ENCODE peak calls at places on chromosomes 11 and 22, in seven cellular contexts. H is nucleus accumbens, W is endothelial cell, M is astrocyte of the hippocampus, R is pulmonary artery endothelial cell, J is stomach, U is activated T-helper 1 cell treated with Interleukin-2 at 50 U/mL for 16 hours. Z is an unnamed sample.

GRCh38 chr11:123180574-123180973 is 14.5 kb downstream of the CLMP start:
- DNase-seq in R (no peak), H (no peak), M (peak; percentile 61), U (no peak), J (no peak), W (no peak), Z (no peak)

GRCh38 chr11:69144719-69145365 is 10.9 kb upstream of the SMIM38 start:
- DNase-seq in W (no peak), J (no peak), R (no peak), H (no peak), M (no peak), U (no peak), Z (no peak)

GRCh38 chr11:108670381-108670930 is 5.6 kb downstream of the DDX10 start:
- DNase-seq in W (no peak), R (no peak), J (no peak), H (no peak), U (no peak), M (no peak), Z (no peak)

GRCh38 chr11:134711008-134711407 is 299.0 kb upstream of the B3GAT1 start:
- DNase-seq in U (no peak), M (no peak), R (no peak), W (no peak), J (no peak), H (no peak), Z (no peak)

GRCh38 chr11:110738641-110739040 is 26.4 kb upstream of the ARHGAP20 start:
- DNase-seq in R (no peak), H (no peak), M (no peak), J (no peak), U (no peak), W (no peak), Z (no peak)

GRCh38 chr11:46894506-46894905 is 23.8 kb downstream of the LRP4 start:
- DNase-seq in J (no peak), W (no peak), U (no peak), M (no peak), R (no peak), H (no peak), Z (no peak)

GRCh38 chr22:35299217-35299716 is 427 bp upstream of the TOM1 start:
- DNase-seq in M (peak; percentile 39), H (no peak), U (no peak), R (no peak), W (no peak), J (no peak), Z (peak; percentile 35)

GRCh38 chr11:102220728-102221467 is 96.4 kb upstream of the BIRC3 start:
- DNase-seq in U (no peak), M (peak; percentile 40), W (no peak), H (no peak), R (no peak), J (no peak), Z (no peak)

GRCh38 chr11:45745065-45745811 is 59.7 kb upstream of the SLC35C1 start:
- DNase-seq in W (no peak), R (no peak), J (no peak), H (peak; percentile 19), M (peak; percentile 58), U (no peak), Z (no peak)

GRCh38 chr11:116454020-116454645 is 318.7 kb downstream of the BUD13 start:
- DNase-seq in W (peak; percentile 63), U (no peak), H (peak; percentile 22), R (no peak), M (peak; percentile 62), J (peak; percentile 49), Z (no peak)

GRCh38 chr22:35398574-35398973 is 1.4 kb upstream of the MCM5 start:
- DNase-seq in M (no peak), R (no peak), H (no peak), U (no peak), J (no peak), W (no peak), Z (no peak)

GRCh38 chr22:23181763-23182288 is 1.5 kb downstream of the BCR start:
- DNase-seq in M (peak; percentile 23), U (no peak), W (no peak), H (no peak), R (no peak), J (no peak), Z (no peak)

GRCh38 chr22:49009359-49010063 is 818.2 kb downstream of the BRD1 start:
- DNase-seq in M (no peak), W (no peak), U (no peak), R (no peak), J (peak; percentile 16), H (no peak), Z (no peak)

GRCh38 chr11:19746081-19746480 is 33.4 kb downstream of the NAV2 start:
- DNase-seq in U (no peak), M (no peak), W (no peak), R (no peak), H (no peak), J (no peak), Z (no peak)

GRCh38 chr22:50085211-50085999 is at the start of gene MLC1:
- DNase-seq in W (no peak), M (peak; percentile 89), H (no peak), U (no peak), J (no peak), R (no peak), Z (no peak)

GRCh38 chr22:25388866-25389540 is 169.6 kb downstream of the CRYBB2 start:
- DNase-seq in W (no peak), J (no peak), U (no peak), M (peak; percentile 41), R (no peak), H (no peak), Z (no peak)

GRCh38 chr11:64834723-64835615 is 9.5 kb downstream of the CDC42BPG start:
- DNase-seq in W (no peak), R (no peak), U (no peak), H (no peak), J (peak; percentile 90), M (peak; percentile 91), Z (no peak)

GRCh38 chr11:123461164-123461563 is 31.1 kb downstream of the GRAMD1B start:
- DNase-seq in M (no peak), W (no peak), J (no peak), U (no peak), R (no peak), H (no peak), Z (no peak)

GRCh38 chr11:100639140-100639539 is 47.9 kb upstream of the ARHGAP42 start:
- DNase-seq in U (no peak), H (peak; percentile 1), M (peak; percentile 74), J (peak; percentile 31), W (no peak), R (no peak), Z (no peak)

GRCh38 chr11:44094260-44094868 is 1.1 kb upstream of the EXT2 start:
- DNase-seq in M (peak; percentile 84), H (peak; percentile 76), J (peak; percentile 86), W (peak; percentile 79), U (peak; percentile 49), R (peak; percentile 36), Z (peak; percentile 58)

GRCh38 chr11:77129841-77130756 is 2.1 kb downstream of the MYO7A start:
- DNase-seq in H (no peak), M (no peak), U (no peak), R (no peak), J (no peak), W (no peak), Z (no peak)

GRCh38 chr11:125621995-125622394 is 3.0 kb upstream of the CHEK1 start:
- DNase-seq in R (peak; percentile 10), J (no peak), M (peak; percentile 42), W (no peak), H (no peak), U (no peak), Z (no peak)

GRCh38 chr11:44028816-44029506 is 18.8 kb upstream of the ACCSL start:
- DNase-seq in R (no peak), U (no peak), H (no peak), J (no peak), M (no peak), W (no peak), Z (no peak)

GRCh38 chr11:11660351-11660750 is 38.5 kb upstream of the GALNT18 start:
- DNase-seq in J (no peak), W (no peak), M (no peak), H (no peak), R (no peak), U (no peak), Z (no peak)

GRCh38 chr11:69464621-69464960 is 16.9 kb upstream of the LINC01488 start:
- DNase-seq in R (no peak), J (no peak), W (no peak), H (no peak), M (no peak), U (no peak), Z (no peak)

Z was measured in T-helper 17 cell.